ENCODE peak calls at places on chromosomes 7 and 10, in nine cellular contexts. M is HEK293T; Q is GM12865; G is WERI-Rb-1; D is mammary epithelial cell; J is skeletal muscle cell; Z is NCI-H1092 treated with DMSO at 0.1 percent for 48 hours; W is GM10248; F is natural killer cell treated with Interleukin-12 subunit alpha and Interleukin-12 subunit beta and Interleukin-15 and Interleukin-18, amount 100 ng/mL, for 72 hours. O is an unnamed sample.

GRCh38 chr7:81845628-81846259 is 75.9 kb upstream of the HGF start:
- DNase-seq in M (peak), Q (peak), G (no peak), D (no peak), J (peak), Z (peak), W (no peak), F (no peak), O (no peak)

GRCh38 chr10:13784067-13784466 is 197.3 kb downstream of the PRPF18 start:
- DNase-seq in M (no peak), Q (peak), G (no peak), D (no peak), J (no peak), Z (peak), W (peak), F (no peak), O (no peak)

GRCh38 chr10:124647421-124648130 is 96.6 kb downstream of the FAM53B start:
- DNase-seq in M (no peak), Q (peak), G (peak), D (peak), J (no peak), Z (no peak), W (peak), F (no peak), O (peak)

GRCh38 chr7:50651227-50651989 is 86.2 kb upstream of the DDC start:
- DNase-seq in M (no peak), Q (peak), G (no peak), D (no peak), J (no peak), Z (no peak), W (no peak), F (no peak), O (no peak)

GRCh38 chr10:59674211-59674836 is 35.3 kb downstream of the SLC16A9 start:
- DNase-seq in M (peak), Q (no peak), G (no peak), D (peak), J (peak), Z (no peak), W (no peak), F (no peak), O (peak)

GRCh38 chr7:7766671-7767070 is 48.3 kb upstream of the RPA3 start:
- DNase-seq in M (no peak), Q (no peak), G (no peak), D (no peak), J (no peak), Z (no peak), W (no peak), F (no peak), O (no peak)

GRCh38 chr7:99638731-99639130 is 22.0 kb downstream of the ZSCAN25 start:
- DNase-seq in M (no peak), Q (no peak), G (no peak), D (no peak), J (no peak), Z (no peak), W (no peak), F (no peak), O (no peak)

GRCh38 chr7:44618754-44619153 is 12.3 kb downstream of the OGDH start:
- DNase-seq in M (no peak), Q (peak), G (no peak), D (peak), J (no peak), Z (no peak), W (no peak), F (no peak), O (no peak)

GRCh38 chr7:41445432-41445831 is 257.5 kb downstream of the INHBA start:
- DNase-seq in M (no peak), Q (no peak), G (no peak), D (no peak), J (no peak), Z (no peak), W (no peak), F (no peak), O (no peak)

GRCh38 chr7:92366730-92367129 is 80.6 kb upstream of the GATAD1 start:
- DNase-seq in M (no peak), Q (no peak), G (no peak), D (no peak), J (no peak), Z (no peak), W (no peak), F (no peak), O (no peak)